ENCODE peak calls at places on chromosomes 2 and 18, in four cellular contexts. R is dorsolateral prefrontal cortex, O is right lobe of liver, Q is WERI-Rb-1. C is an unnamed sample.

GRCh38 chr2:145592362-145592761 is 1072.4 kb upstream of the ZEB2 start:
- DNase-seq in R (no peak), O (no peak), Q (no peak), C (no peak)

GRCh38 chr18:6719098-6719913 is 10.2 kb upstream of the ARHGAP28 start:
- DNase-seq in R (no peak), O (no peak), Q (no peak), C (no peak)

GRCh38 chr2:219402665-219403515 is 15.2 kb upstream of the DNPEP start:
- DNase-seq in R (peak; percentile 76), O (peak; percentile 62), Q (peak; percentile 83), C (peak; percentile 93)

GRCh38 chr2:148615446-148615845 is 29.1 kb upstream of the EPC2 start:
- DNase-seq in R (peak; percentile 35), O (no peak), Q (no peak), C (peak; percentile 75)

GRCh38 chr18:37712776-37713175 is 147.2 kb upstream of the CELF4 start:
- DNase-seq in R (no peak), O (no peak), Q (no peak), C (no peak)

GRCh38 chr2:161090401-161090800 is 69.8 kb upstream of the TANK start:
- DNase-seq in R (no peak), O (no peak), Q (no peak), C (no peak)

GRCh38 chr18:49878567-49878966 is 65.2 kb upstream of the ACAA2 start:
- DNase-seq in R (no peak), O (no peak), Q (no peak), C (no peak)

GRCh38 chr2:100230754-100231153 is 88.4 kb upstream of the AFF3 start:
- DNase-seq in R (no peak), O (no peak), Q (no peak), C (no peak)

GRCh38 chr2:177325554-177325953 is 61.0 kb upstream of the NFE2L2 start:
- DNase-seq in R (no peak), O (no peak), Q (no peak), C (no peak)

GRCh38 chr2:173978447-173978846 is 13.3 kb upstream of the SP3 start:
- DNase-seq in R (no peak), O (no peak), Q (no peak), C (no peak)

GRCh38 chr2:34188464-34188863 is 589.4 kb upstream of the FAM98A start:
- DNase-seq in R (no peak), O (no peak), Q (no peak), C (no peak)

GRCh38 chr2:235908826-235909225 is 259.4 kb downstream of the GBX2 start:
- DNase-seq in R (no peak), O (no peak), Q (peak; percentile 29), C (no peak)

GRCh38 chr2:42961385-42961800 is 169.0 kb upstream of the HAAO start:
- DNase-seq in R (no peak), O (no peak), Q (no peak), C (peak; percentile 57)

GRCh38 chr18:48798334-48799197 is 152.2 kb downstream of the SMAD7 start:
- DNase-seq in R (peak; percentile 20), O (no peak), Q (peak; percentile 43), C (peak; percentile 20)

GRCh38 chr2:175855236-175855635 is 146.8 kb downstream of the LNPK start:
- DNase-seq in R (no peak), O (no peak), Q (no peak), C (no peak)

GRCh38 chr2:216873573-216873972 is 13.7 kb upstream of the TNP1 start:
- DNase-seq in R (no peak), O (no peak), Q (no peak), C (no peak)

GRCh38 chr2:118012778-118013177 is 1.1 kb downstream of the CCDC93 start:
- DNase-seq in R (no peak), O (no peak), Q (no peak), C (peak; percentile 53)

GRCh38 chr2:217797170-217797569 is 205.6 kb downstream of the TNS1 start:
- DNase-seq in R (no peak), O (no peak), Q (no peak), C (no peak)

GRCh38 chr18:8767356-8767755 is 62.0 kb downstream of the MTCL1 start:
- DNase-seq in R (no peak), O (no peak), Q (peak; percentile 79), C (no peak)

GRCh38 chr18:63149200-63149587 is 170.4 kb downstream of the BCL2 start:
- DNase-seq in R (no peak), O (no peak), Q (no peak), C (no peak)

GRCh38 chr2:156006721-156007618 is 325.6 kb downstream of the NR4A2 start:
- DNase-seq in R (no peak), O (peak; percentile 40), Q (no peak), C (peak; percentile 42)

GRCh38 chr18:13578400-13578799 is 148.0 kb downstream of the FAM210A start:
- DNase-seq in R (no peak), O (no peak), Q (no peak), C (no peak)
- H3K4me3 ChIP-seq in R (no peak overlapping the region), O (no peak overlapping the region), Q (no peak overlapping the region), C (no peak overlapping the region)

DNA sequence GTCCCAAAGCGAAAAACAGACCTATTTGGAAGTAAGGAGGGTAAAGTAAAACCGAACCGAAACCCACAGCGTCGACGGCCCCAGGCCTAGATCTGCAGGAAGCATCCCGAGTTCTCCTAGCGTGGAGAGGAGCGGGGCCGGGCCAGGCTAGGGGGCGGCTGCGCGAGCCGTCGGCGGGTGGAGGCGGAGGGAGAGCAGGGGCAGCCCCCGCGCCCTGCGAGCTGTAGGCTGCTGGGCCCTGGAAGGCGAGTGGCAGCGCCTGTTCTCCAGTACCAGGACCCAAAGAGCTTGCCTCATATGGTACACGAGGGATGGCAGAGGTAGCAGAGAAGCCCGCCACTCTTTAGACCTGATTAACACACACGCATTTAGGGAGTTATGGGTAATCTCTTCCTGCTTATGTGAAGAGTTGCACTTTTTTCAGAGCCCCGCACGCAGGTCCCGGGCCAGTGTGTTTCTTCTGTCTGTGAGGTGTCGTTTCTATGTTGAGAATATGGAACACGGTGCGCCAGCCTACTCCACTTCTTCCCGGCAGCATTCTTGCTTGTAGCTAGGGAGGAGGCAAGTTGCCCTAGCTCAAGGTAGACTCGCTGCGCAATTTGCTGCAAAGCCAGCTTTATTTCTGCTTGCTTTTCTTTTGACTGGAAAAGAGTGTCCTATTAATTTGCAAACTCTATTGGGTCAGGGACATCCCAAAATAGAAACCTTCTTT is 71.1 kb downstream of the ARHGEF33 start:
- DNase-seq in R (no peak), O (no peak), Q (no peak), C (no peak)
- H3K4me3 ChIP-seq in R (peak overlapping the region; percentile 62), O (no peak overlapping the region), Q (no peak overlapping the region), C (no peak overlapping the region)

GRCh38 chr2:210227689-210228088 is 2.4 kb upstream of the ACADL start:
- DNase-seq in R (no peak), O (peak; percentile 69), Q (no peak), C (no peak)

GRCh38 chr2:210222607-210223006 is 2.6 kb downstream of the ACADL start:
- DNase-seq in R (no peak), O (no peak), Q (no peak), C (no peak)

GRCh38 chr2:210226186-210226585 is 939 bp upstream of the ACADL start:
- DNase-seq in R (no peak), O (no peak), Q (no peak), C (no peak)

GRCh38 chr2:210224660-210225460 is at the start of gene ACADL:
- DNase-seq in R (no peak), O (peak; percentile 88), Q (no peak), C (peak; percentile 87)

DNA sequence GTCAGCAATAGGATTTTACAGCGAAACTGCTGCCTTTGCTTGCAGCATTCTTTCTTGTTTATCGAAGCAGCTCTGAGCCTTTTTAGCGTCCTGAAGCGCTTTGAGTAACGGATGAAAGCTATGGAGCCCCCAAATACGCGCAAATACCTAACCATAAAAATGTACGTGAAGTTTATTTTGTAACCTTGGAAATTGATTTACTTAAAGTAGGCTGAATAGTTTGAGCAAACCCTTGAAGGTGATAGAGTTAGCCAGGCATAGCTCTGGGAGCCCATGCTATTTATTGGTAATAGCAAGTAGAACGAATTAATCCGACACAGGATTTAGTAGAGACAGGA is 183 bp upstream of the ACADL start:
- DNase-seq in R (no peak), O (no peak), Q (no peak), C (no peak)
- H3K4me3 ChIP-seq in R (peak overlapping the region; percentile 77), O (peak overlapping the region; percentile 47), Q (no peak overlapping the region), C (peak overlapping the region; percentile 86)

GRCh38 chr2:237158194-237158593 is 72.5 kb downstream of the COPS8 start:
- DNase-seq in R (no peak), O (no peak), Q (no peak), C (no peak)

GRCh38 chr2:237157551-237158102 is 71.9 kb downstream of the COPS8 start:
- DNase-seq in R (no peak), O (no peak), Q (no peak), C (no peak)

GRCh38 chr2:237154894-237155851 is 69.5 kb downstream of the COPS8 start:
- DNase-seq in R (no peak), O (no peak), Q (no peak), C (no peak)

GRCh38 chr2:237156857-237157550 is 71.3 kb downstream of the COPS8 start:
- DNase-seq in R (no peak), O (no peak), Q (no peak), C (no peak)

GRCh38 chr2:237156131-237156856 is 70.6 kb downstream of the COPS8 start:
- DNase-seq in R (no peak), O (no peak), Q (no peak), C (no peak)
- H3K4me3 ChIP-seq in R (peak overlapping the region; percentile 15), O (no peak overlapping the region), Q (no peak overlapping the region), C (no peak overlapping the region)